ENCODE peak calls at places on chromosomes 1 and 21, in six cellular contexts. One of them, this sample, is unnamed.
A peak's percentile ranks its signal among the peaks of the same experiment; 100 is the strongest.

GRCh38 chr21:26425576-26425975 is 147.5 kb downstream of the CYYR1 start:
- DNase-seq in A549: no peak
- DNase-seq in left lung: no peak
- DNase-seq in uterus: no peak
- DNase-seq in foreskin fibroblast: no peak
- DNase-seq in mammary epithelial cell: peak; percentile 58
- DNase-seq in this sample: no peak

GRCh38 chr1:89609781-89610456 is 23.0 kb upstream of the LRRC8C start:
- DNase-seq in A549: no peak
- DNase-seq in left lung: peak; percentile 68
- DNase-seq in uterus: no peak
- DNase-seq in foreskin fibroblast: no peak
- DNase-seq in mammary epithelial cell: no peak
- DNase-seq in this sample: no peak

GRCh38 chr1:230822092-230822581 is 46.2 kb downstream of the C1orf198 start:
- DNase-seq in A549: no peak
- DNase-seq in left lung: no peak
- DNase-seq in uterus: peak; percentile 57
- DNase-seq in foreskin fibroblast: peak; percentile 92
- DNase-seq in mammary epithelial cell: no peak
- DNase-seq in this sample: peak; percentile 88

GRCh38 chr1:236083650-236084385 is 18.9 kb upstream of the NID1 start:
- DNase-seq in A549: no peak
- DNase-seq in left lung: no peak
- DNase-seq in uterus: no peak
- DNase-seq in foreskin fibroblast: peak; percentile 65
- DNase-seq in mammary epithelial cell: peak; percentile 83
- DNase-seq in this sample: peak; percentile 35

GRCh38 chr1:15885701-15886612 is 38.5 kb downstream of the SPEN start:
- DNase-seq in A549: peak; percentile 55
- DNase-seq in left lung: peak; percentile 99
- DNase-seq in uterus: peak; percentile 98
- DNase-seq in foreskin fibroblast: peak; percentile 98
- DNase-seq in mammary epithelial cell: peak; percentile 86
- DNase-seq in this sample: peak; percentile 94

GRCh38 chr1:241696172-241696814 is 44.2 kb downstream of the WDR64 start:
- DNase-seq in A549: no peak
- DNase-seq in left lung: no peak
- DNase-seq in uterus: no peak
- DNase-seq in foreskin fibroblast: no peak
- DNase-seq in mammary epithelial cell: no peak
- DNase-seq in this sample: no peak

GRCh38 chr1:164836614-164837018 is 277.6 kb downstream of the PBX1 start:
- DNase-seq in A549: no peak
- DNase-seq in left lung: no peak
- DNase-seq in uterus: no peak
- DNase-seq in foreskin fibroblast: no peak
- DNase-seq in mammary epithelial cell: no peak
- DNase-seq in this sample: no peak

GRCh38 chr1:46152021-46152420 is 19.6 kb upstream of the PIK3R3 start:
- DNase-seq in A549: no peak
- DNase-seq in left lung: no peak
- DNase-seq in uterus: no peak
- DNase-seq in foreskin fibroblast: peak; percentile 68
- DNase-seq in mammary epithelial cell: peak; percentile 77
- DNase-seq in this sample: peak; percentile 34

GRCh38 chr1:1907098-1907736 is 7.8 kb upstream of the CALML6 start:
- DNase-seq in A549: no peak
- DNase-seq in left lung: no peak
- DNase-seq in uterus: no peak
- DNase-seq in foreskin fibroblast: peak; percentile 45
- DNase-seq in mammary epithelial cell: peak; percentile 73
- DNase-seq in this sample: no peak

GRCh38 chr1:153985984-153986761 is at the start of gene RAB13:
- DNase-seq in A549: peak; percentile 94
- DNase-seq in left lung: peak; percentile 93
- DNase-seq in uterus: peak; percentile 91
- DNase-seq in foreskin fibroblast: peak; percentile 96
- DNase-seq in mammary epithelial cell: peak; percentile 79
- DNase-seq in this sample: peak; percentile 82

GRCh38 chr1:186620951-186621350 is 59.3 kb downstream of the PTGS2 start:
- DNase-seq in A549: no peak
- DNase-seq in left lung: no peak
- DNase-seq in uterus: no peak
- DNase-seq in foreskin fibroblast: peak; percentile 81
- DNase-seq in mammary epithelial cell: peak; percentile 92
- DNase-seq in this sample: peak; percentile 97

GRCh38 chr1:55716151-55716550 is 501.0 kb upstream of the USP24 start:
- DNase-seq in A549: no peak
- DNase-seq in left lung: no peak
- DNase-seq in uterus: no peak
- DNase-seq in foreskin fibroblast: no peak
- DNase-seq in mammary epithelial cell: no peak
- DNase-seq in this sample: peak; percentile 61

GRCh38 chr1:225425211-225425786 is 2.5 kb downstream of the LBR start:
- DNase-seq in A549: no peak
- DNase-seq in left lung: no peak
- DNase-seq in uterus: no peak
- DNase-seq in foreskin fibroblast: peak; percentile 55
- DNase-seq in mammary epithelial cell: peak; percentile 62
- DNase-seq in this sample: peak; percentile 68

GRCh38 chr1:25066253-25066652 is 136.2 kb upstream of the RUNX3 start:
- DNase-seq in A549: no peak
- DNase-seq in left lung: no peak
- DNase-seq in uterus: no peak
- DNase-seq in foreskin fibroblast: peak; percentile 14
- DNase-seq in mammary epithelial cell: no peak
- DNase-seq in this sample: no peak

GRCh38 chr1:90402893-90403849 is 313.9 kb downstream of the BARHL2 start:
- DNase-seq in A549: peak; percentile 8
- DNase-seq in left lung: no peak
- DNase-seq in uterus: no peak
- DNase-seq in foreskin fibroblast: peak; percentile 73
- DNase-seq in mammary epithelial cell: peak; percentile 98
- DNase-seq in this sample: peak; percentile 94

GRCh38 chr1:51583532-51583931 is 33.4 kb upstream of the OSBPL9 start:
- DNase-seq in A549: no peak
- DNase-seq in left lung: no peak
- DNase-seq in uterus: peak; percentile 41
- DNase-seq in foreskin fibroblast: peak; percentile 85
- DNase-seq in mammary epithelial cell: peak; percentile 96
- DNase-seq in this sample: peak; percentile 91

GRCh38 chr21:38909929-38910328 is 104.2 kb downstream of the ETS2 start:
- DNase-seq in A549: no peak
- DNase-seq in left lung: no peak
- DNase-seq in uterus: no peak
- DNase-seq in foreskin fibroblast: no peak
- DNase-seq in mammary epithelial cell: no peak
- DNase-seq in this sample: no peak

GRCh38 chr1:155648207-155649147 is 38.5 kb downstream of the MSTO1 start:
- DNase-seq in A549: peak; percentile 85
- DNase-seq in left lung: no peak
- DNase-seq in uterus: no peak
- DNase-seq in foreskin fibroblast: peak; percentile 87
- DNase-seq in mammary epithelial cell: peak; percentile 95
- DNase-seq in this sample: peak; percentile 89

GRCh38 chr1:11855430-11855829 is 3.3 kb downstream of the NPPB start:
- DNase-seq in A549: no peak
- DNase-seq in left lung: no peak
- DNase-seq in uterus: no peak
- DNase-seq in foreskin fibroblast: no peak
- DNase-seq in mammary epithelial cell: peak; percentile 13
- DNase-seq in this sample: no peak

GRCh38 chr1:40662864-40663263 is 2.6 kb downstream of the RIMS3 start:
- DNase-seq in A549: no peak
- DNase-seq in left lung: no peak
- DNase-seq in uterus: no peak
- DNase-seq in foreskin fibroblast: no peak
- DNase-seq in mammary epithelial cell: peak; percentile 80
- DNase-seq in this sample: no peak

GRCh38 chr1:228401782-228402637 is 4.6 kb downstream of the TRIM11 start:
- DNase-seq in A549: no peak
- DNase-seq in left lung: peak; percentile 75
- DNase-seq in uterus: no peak
- DNase-seq in foreskin fibroblast: no peak
- DNase-seq in mammary epithelial cell: no peak
- DNase-seq in this sample: no peak

GRCh38 chr1:44819594-44820327 is 11.4 kb downstream of the BTBD19 start:
- DNase-seq in A549: peak; percentile 74
- DNase-seq in left lung: peak; percentile 89
- DNase-seq in uterus: peak; percentile 78
- DNase-seq in foreskin fibroblast: peak; percentile 94
- DNase-seq in mammary epithelial cell: peak; percentile 98
- DNase-seq in this sample: peak; percentile 95

GRCh38 chr1:234721476-234722266 is 111.7 kb upstream of the IRF2BP2 start:
- DNase-seq in A549: no peak
- DNase-seq in left lung: no peak
- DNase-seq in uterus: peak; percentile 80
- DNase-seq in foreskin fibroblast: peak; percentile 93
- DNase-seq in mammary epithelial cell: no peak
- DNase-seq in this sample: peak; percentile 97

GRCh38 chr21:42636931-42637601 is 16.4 kb upstream of the PDE9A start:
- DNase-seq in A549: no peak
- DNase-seq in left lung: no peak
- DNase-seq in uterus: no peak
- DNase-seq in foreskin fibroblast: no peak
- DNase-seq in mammary epithelial cell: no peak
- DNase-seq in this sample: no peak
- H3K4me3 ChIP-seq in A549: no peak overlapping the region
- H3K4me3 ChIP-seq in left lung: no peak overlapping the region
- H3K4me3 ChIP-seq in uterus: no peak overlapping the region
- H3K4me3 ChIP-seq in foreskin fibroblast: no peak overlapping the region
- H3K4me3 ChIP-seq in mammary epithelial cell: no peak overlapping the region
- H3K4me3 ChIP-seq in this sample: no peak overlapping the region

DNA sequence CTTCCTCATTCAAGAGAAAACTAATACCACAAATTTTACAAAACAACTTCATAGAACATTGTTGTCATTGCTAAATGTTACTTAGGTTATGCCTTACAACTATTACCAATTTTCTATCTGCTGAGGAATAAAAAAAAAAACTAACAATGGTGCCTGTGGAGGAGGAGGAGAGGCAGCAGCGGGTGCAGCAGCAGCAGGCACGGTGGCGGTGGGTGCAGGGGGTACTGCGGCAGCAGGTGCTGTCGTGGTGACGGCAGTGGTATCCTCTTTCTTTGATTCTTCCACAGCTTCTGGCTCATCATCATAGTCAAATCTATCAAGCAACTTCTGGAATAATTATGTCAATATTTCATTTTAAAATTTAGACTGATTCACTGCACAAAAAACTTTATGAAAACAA is 35.5 kb downstream of the SCAF4 start:
- DNase-seq in A549: no peak
- DNase-seq in left lung: no peak
- DNase-seq in uterus: no peak
- DNase-seq in foreskin fibroblast: no peak
- DNase-seq in mammary epithelial cell: no peak
- DNase-seq in this sample: no peak
- TF ChIP-seq CTCF in A549: no peak
- TF ChIP-seq CTCF in left lung: no peak
- TF ChIP-seq CTCF in uterus: no peak
- TF ChIP-seq CTCF in foreskin fibroblast: no peak
- TF ChIP-seq CTCF in mammary epithelial cell: no peak
- TF ChIP-seq CTCF in this sample: no peak

GRCh38 chr1:18646091-18646775 is 15.6 kb downstream of the PAX7 start:
- DNase-seq in A549: no peak
- DNase-seq in left lung: no peak
- DNase-seq in uterus: no peak
- DNase-seq in foreskin fibroblast: no peak
- DNase-seq in mammary epithelial cell: no peak
- DNase-seq in this sample: no peak

GRCh38 chr1:18649713-18650370 is 19.2 kb downstream of the PAX7 start:
- DNase-seq in A549: no peak
- DNase-seq in left lung: no peak
- DNase-seq in uterus: no peak
- DNase-seq in foreskin fibroblast: no peak
- DNase-seq in mammary epithelial cell: no peak
- DNase-seq in this sample: peak; percentile 3

GRCh38 chr1:18645172-18646090 is 14.8 kb downstream of the PAX7 start:
- DNase-seq in A549: no peak
- DNase-seq in left lung: no peak
- DNase-seq in uterus: no peak
- DNase-seq in foreskin fibroblast: no peak
- DNase-seq in mammary epithelial cell: no peak
- DNase-seq in this sample: no peak

GRCh38 chr1:18646776-18647410 is 16.2 kb downstream of the PAX7 start:
- DNase-seq in A549: no peak
- DNase-seq in left lung: no peak
- DNase-seq in uterus: no peak
- DNase-seq in foreskin fibroblast: no peak
- DNase-seq in mammary epithelial cell: no peak
- DNase-seq in this sample: no peak

DNA sequence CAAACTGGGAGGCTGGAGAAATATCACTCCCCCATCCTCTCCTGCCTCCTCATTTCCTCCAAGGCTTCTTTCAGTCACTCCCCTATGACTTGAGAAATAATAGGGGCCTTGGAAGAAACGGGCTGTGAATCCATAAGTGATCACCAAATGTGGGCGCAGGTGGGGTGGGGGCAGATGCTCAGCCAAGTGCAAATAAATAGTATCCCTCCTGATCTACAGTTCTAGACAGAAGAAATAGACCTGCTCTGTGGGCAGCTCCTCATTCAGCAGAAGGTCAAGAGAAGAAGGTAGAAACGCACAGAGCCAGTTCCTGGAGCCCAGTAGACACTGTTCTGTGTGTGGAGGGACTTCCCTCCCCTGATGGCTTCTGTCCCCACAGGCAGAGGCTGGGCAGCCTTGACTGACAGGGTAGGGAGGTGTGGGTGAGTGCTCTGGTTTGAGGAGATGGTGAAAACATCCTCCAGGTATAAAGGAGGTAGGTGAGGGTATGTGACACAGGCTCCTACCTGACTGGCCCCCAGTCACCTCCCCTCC is 17.1 kb downstream of the PAX7 start:
- DNase-seq in A549: no peak
- DNase-seq in left lung: no peak
- DNase-seq in uterus: no peak
- DNase-seq in foreskin fibroblast: no peak
- DNase-seq in mammary epithelial cell: no peak
- DNase-seq in this sample: no peak
- H3K4me3 ChIP-seq in A549: no peak overlapping the region
- H3K4me3 ChIP-seq in left lung: no peak overlapping the region
- H3K4me3 ChIP-seq in uterus: no peak overlapping the region
- H3K4me3 ChIP-seq in foreskin fibroblast: no peak overlapping the region
- H3K4me3 ChIP-seq in mammary epithelial cell: no peak overlapping the region
- H3K4me3 ChIP-seq in this sample: no peak overlapping the region

DNA sequence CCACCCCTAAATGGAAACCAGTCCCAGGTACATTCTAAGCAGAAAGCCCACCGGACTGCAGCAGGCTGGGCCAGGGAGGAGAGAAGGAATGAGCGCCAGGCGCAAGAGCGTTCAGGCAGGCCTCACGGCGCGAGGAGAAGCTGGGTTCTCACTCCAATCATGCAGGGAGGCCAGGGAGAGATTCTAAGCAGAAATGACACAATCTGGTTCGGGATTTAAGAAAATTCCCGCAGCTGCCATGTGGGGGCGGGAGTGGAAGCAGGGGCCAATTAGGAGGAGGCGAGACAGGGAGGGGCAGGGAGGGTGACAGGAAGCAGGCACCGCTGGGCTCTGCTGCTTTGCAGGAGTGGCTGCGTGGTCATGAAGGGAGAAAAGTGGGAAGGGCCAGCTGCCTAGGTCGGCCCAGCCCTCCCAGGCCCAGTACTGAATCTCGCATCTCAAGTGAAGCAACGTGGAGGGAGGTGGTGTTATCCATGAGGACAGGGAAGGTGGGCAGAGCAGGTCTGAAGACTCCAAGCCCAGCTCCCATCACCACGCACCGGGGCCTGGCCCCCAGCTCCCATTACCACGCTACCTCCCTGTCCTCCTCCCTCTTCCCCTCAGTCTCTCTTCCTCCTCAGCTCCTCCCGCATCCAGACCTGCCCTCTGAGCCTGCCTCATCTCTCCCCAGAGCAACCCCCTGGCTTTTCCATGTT is 11.8 kb downstream of the NPHP4 start:
- DNase-seq in A549: no peak
- DNase-seq in left lung: peak; percentile 76
- DNase-seq in uterus: peak; percentile 60
- DNase-seq in foreskin fibroblast: peak; percentile 37
- DNase-seq in mammary epithelial cell: no peak
- DNase-seq in this sample: peak; percentile 81
- TF ChIP-seq CTCF in A549: no peak
- TF ChIP-seq CTCF in left lung: no peak
- TF ChIP-seq CTCF in uterus: peak; percentile 5
- TF ChIP-seq CTCF in foreskin fibroblast: no peak
- TF ChIP-seq CTCF in mammary epithelial cell: no peak
- TF ChIP-seq CTCF in this sample: peak; percentile 30